ENCODE peak calls at places on chromosomes 4 and X, in six cellular contexts. R is fibroblast of villous mesenchyme, P is neural progenitor cell, O is right cardiac atrium, N is colonic mucosa, I is HFF-Myc. K is an unnamed sample.

GRCh38 chr4:52751349-52751911 is at the start of gene ERVMER34-1:
- DNase-seq in P (peak; percentile 72), R (peak; percentile 36), O (peak; percentile 82), N (peak; percentile 79), I (no peak), K (peak; percentile 27)

GRCh38 chr4:83522239-83522638 is 13.7 kb upstream of the GPAT3 start:
- DNase-seq in O (no peak), I (no peak), P (no peak), N (no peak), R (no peak), K (no peak)

GRCh38 chr4:3248811-3249661 is at the start of gene MSANTD1:
- DNase-seq in N (no peak), R (peak; percentile 25), P (peak; percentile 38), I (peak; percentile 39), O (peak; percentile 66), K (peak; percentile 47)

GRCh38 chr4:151700566-151701316 is 60.1 kb downstream of the GATB start:
- DNase-seq in I (no peak), O (no peak), P (no peak), N (no peak), R (no peak), K (no peak)

GRCh38 chrX:46788902-46789301 is 30.0 kb upstream of the SLC9A7 start:
- DNase-seq in N (no peak), P (peak; percentile 59), O (no peak), I (no peak), R (peak; percentile 39), K (peak; percentile 40)

GRCh38 chr4:114911141-114911540 is 202.3 kb downstream of the NDST4 start:
- DNase-seq in I (no peak), O (no peak), N (no peak), P (no peak), R (no peak), K (no peak)

GRCh38 chrX:68462653-68463052 is 29.4 kb upstream of the OPHN1 start:
- DNase-seq in I (peak; percentile 15), O (no peak), N (no peak), R (peak; percentile 36), P (peak; percentile 35), K (peak; percentile 68)

GRCh38 chr4:184972996-184973395 is 45.3 kb upstream of the HELT start:
- DNase-seq in R (no peak), O (no peak), N (no peak), I (no peak), P (no peak), K (no peak)

GRCh38 chrX:29496636-29497180 is 718.7 kb upstream of the MAGEB2 start:
- DNase-seq in R (peak; percentile 23), N (no peak), P (no peak), I (peak; percentile 57), O (no peak), K (no peak)

GRCh38 chr4:147984065-147984777 is 252.3 kb downstream of the ARHGAP10 start:
- DNase-seq in P (peak; percentile 77), O (peak; percentile 52), I (peak; percentile 38), N (peak; percentile 39), R (peak; percentile 67), K (peak; percentile 71)

GRCh38 chr4:71685975-71686374 is 97.9 kb downstream of the GC start:
- DNase-seq in P (no peak), N (no peak), R (no peak), I (no peak), O (no peak), K (no peak)

GRCh38 chr4:29467044-29467717 is 1253.0 kb upstream of the PCDH7 start:
- DNase-seq in N (no peak), P (no peak), I (no peak), R (peak; percentile 14), O (no peak), K (no peak)

GRCh38 chr4:37967749-37968148 is 7.6 kb downstream of the PTTG2 start:
- DNase-seq in P (no peak), R (peak; percentile 86), N (no peak), I (no peak), O (no peak), K (no peak)

GRCh38 chrX:3679669-3680068 is 33.8 kb downstream of the PRKX start:
- DNase-seq in P (no peak), N (peak; percentile 71), R (no peak), I (no peak), O (no peak), K (no peak)

GRCh38 chr4:113293043-113293560 is 243.6 kb downstream of the ANK2 start:
- DNase-seq in O (peak; percentile 43), I (no peak), N (no peak), P (peak; percentile 34), R (peak; percentile 56), K (peak; percentile 59)

GRCh38 chr4:106369456-106370060 is 980 bp upstream of the GIMD1 start:
- DNase-seq in P (peak; percentile 67), I (peak; percentile 75), N (peak; percentile 22), R (peak; percentile 88), O (no peak), K (peak; percentile 83)

GRCh38 chr4:55611358-55612059 is 19.5 kb upstream of the PDCL2 start:
- DNase-seq in O (no peak), N (no peak), I (no peak), R (no peak), P (no peak), K (no peak)

GRCh38 chr4:74934016-74934821 is 1.3 kb downstream of the PARM1 start:
- DNase-seq in R (peak; percentile 44), N (peak; percentile 65), I (no peak), O (peak; percentile 72), P (peak; percentile 78), K (peak; percentile 37)

GRCh38 chr4:74932010-74932409 is 906 bp upstream of the PARM1 start:
- DNase-seq in R (no peak), O (peak; percentile 39), P (no peak), I (no peak), N (no peak), K (no peak)

GRCh38 chr4:74933562-74934015 is 673 bp downstream of the PARM1 start:
- DNase-seq in P (peak; percentile 27), N (peak; percentile 50), O (peak; percentile 65), R (peak; percentile 5), I (no peak), K (peak; percentile 17)

GRCh38 chr4:74932832-74933561 is at the start of gene PARM1:
- DNase-seq in O (peak; percentile 97), R (peak; percentile 82), I (peak; percentile 26), P (peak; percentile 95), N (peak; percentile 97), K (peak; percentile 80)

GRCh38 chr4:74934822-74935326 is 2.0 kb downstream of the PARM1 start:
- DNase-seq in I (no peak), R (no peak), N (no peak), P (peak; percentile 46), O (no peak), K (no peak)
- H3K4me3 ChIP-seq in I (no peak overlapping the region), R (peak overlapping the region; percentile 63), N (peak overlapping the region; percentile 80), P (peak overlapping the region; percentile 68), O (peak overlapping the region; percentile 70), K (no peak overlapping the region)

GRCh38 chrX:48890296-48890925 is 7.2 kb downstream of the TIMM17B start:
- DNase-seq in I (no peak), P (peak; percentile 20), R (no peak), N (no peak), O (peak; percentile 49), K (no peak)
- H3K4me3 ChIP-seq in I (peak overlapping the region; percentile 37), P (peak overlapping the region; percentile 67), R (peak overlapping the region; percentile 60), N (peak overlapping the region; percentile 58), O (peak overlapping the region; percentile 76), K (no peak overlapping the region)

GRCh38 chr4:26721685-26722084 is 137.8 kb downstream of the TBC1D19 start:
- DNase-seq in P (no peak), N (no peak), I (no peak), R (no peak), O (no peak), K (no peak)

GRCh38 chr4:26719954-26720552 is 136.2 kb downstream of the TBC1D19 start:
- DNase-seq in P (no peak), I (no peak), R (peak; percentile 40), N (no peak), O (no peak), K (peak; percentile 57)

GRCh38 chr4:26715636-26716242 is 131.9 kb downstream of the TBC1D19 start:
- DNase-seq in R (no peak), N (no peak), P (no peak), I (no peak), O (no peak), K (no peak)

GRCh38 chr4:26713563-26714145 is 129.8 kb downstream of the TBC1D19 start:
- DNase-seq in P (no peak), O (no peak), R (no peak), I (no peak), N (no peak), K (no peak)

GRCh38 chr4:26717332-26717731 is 133.4 kb downstream of the TBC1D19 start:
- DNase-seq in R (peak; percentile 56), N (no peak), I (peak; percentile 33), O (no peak), P (no peak), K (peak; percentile 57)
- H3K4me3 ChIP-seq in R (no peak overlapping the region), N (no peak overlapping the region), I (no peak overlapping the region), O (no peak overlapping the region), P (no peak overlapping the region), K (no peak overlapping the region)

GRCh38 chr4:108201774-108202173 is 33.0 kb upstream of the LEF1 start:
- DNase-seq in N (no peak), O (no peak), R (no peak), P (no peak), I (no peak), K (no peak)
- H3K4me3 ChIP-seq in N (no peak overlapping the region), O (no peak overlapping the region), R (no peak overlapping the region), P (no peak overlapping the region), I (no peak overlapping the region), K (no peak overlapping the region)

DNA sequence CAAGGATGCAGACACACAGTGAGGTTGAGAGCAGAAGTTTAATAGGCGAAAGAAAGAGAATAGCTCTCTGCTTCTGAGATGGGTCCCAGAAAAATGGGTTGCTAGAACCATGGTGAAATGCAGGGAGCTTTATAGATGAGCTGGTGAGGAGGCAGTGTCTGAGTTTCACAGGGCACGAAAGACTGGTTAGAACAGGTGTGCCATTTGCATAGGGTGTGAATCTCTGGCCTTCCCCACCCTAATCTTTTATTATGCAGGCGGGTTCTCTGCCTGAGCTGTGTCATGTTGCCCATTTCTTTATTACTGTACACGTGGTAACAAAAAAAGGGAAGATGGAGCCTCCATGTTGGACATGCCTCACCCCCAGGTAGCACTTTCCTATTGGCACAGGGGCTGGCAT is 39.1 kb downstream of the FUNDC1 start:
- DNase-seq in I (no peak), N (peak; percentile 56), P (no peak), R (no peak), O (no peak), K (no peak)
- H3K4me3 ChIP-seq in I (no peak overlapping the region), N (no peak overlapping the region), P (no peak overlapping the region), R (no peak overlapping the region), O (no peak overlapping the region), K (no peak overlapping the region)

GRCh38 chr4:153207561-153207960 is 3.3 kb downstream of the TRIM2 start:
- DNase-seq in P (peak; percentile 51), N (peak; percentile 77), R (peak; percentile 43), O (peak; percentile 74), I (no peak), K (peak; percentile 34)
- H3K4me3 ChIP-seq in P (no peak overlapping the region), N (peak overlapping the region; percentile 40), R (no peak overlapping the region), O (no peak overlapping the region), I (no peak overlapping the region), K (no peak overlapping the region)

GRCh38 chr4:159748834-159749444 is 646.1 kb downstream of the RAPGEF2 start:
- DNase-seq in N (no peak), I (no peak), O (no peak), P (no peak), R (no peak), K (no peak)
- H3K4me3 ChIP-seq in N (no peak overlapping the region), I (no peak overlapping the region), O (no peak overlapping the region), P (no peak overlapping the region), R (no peak overlapping the region), K (no peak overlapping the region)